ENCODE peak calls at places on chromosomes 2 and 18, in five cellular contexts. Q, E, K, D and I are unnamed samples.

GRCh38 chr2:37026050-37026449 is 58.1 kb downstream of the HEATR5B start:
- DNase-seq in Q (no peak), E (no peak), K (no peak), D (no peak), I (no peak)

GRCh38 chr2:45220227-45220626 is 211.0 kb upstream of the SIX2 start:
- DNase-seq in Q (no peak), E (no peak), K (no peak), D (no peak), I (no peak)

GRCh38 chr18:44238449-44238848 is 442.2 kb upstream of the SETBP1 start:
- DNase-seq in Q (peak), E (no peak), K (no peak), D (no peak), I (no peak)

GRCh38 chr18:46152808-46153617 is 48.8 kb downstream of the HAUS1 start:
- DNase-seq in Q (no peak), E (no peak), K (no peak), D (no peak), I (no peak)

GRCh38 chr2:229798446-229799147 is 84.2 kb upstream of the DNER start:
- DNase-seq in Q (no peak), E (no peak), K (no peak), D (no peak), I (no peak)

GRCh38 chr2:40482091-40482490 is 30.2 kb upstream of the SLC8A1 start:
- DNase-seq in Q (no peak), E (no peak), K (no peak), D (no peak), I (no peak)

GRCh38 chr2:56334622-56335021 is 150.8 kb downstream of the CCDC85A start:
- DNase-seq in Q (no peak), E (no peak), K (no peak), D (no peak), I (no peak)

GRCh38 chr18:38413202-38413601 is 847.6 kb upstream of the CELF4 start:
- DNase-seq in Q (no peak), E (no peak), K (no peak), D (no peak), I (no peak)

GRCh38 chr2:41803361-41803760 is 244.5 kb upstream of the PKDCC start:
- DNase-seq in Q (no peak), E (no peak), K (no peak), D (no peak), I (no peak)

GRCh38 chr18:48554610-48555400 is 16.0 kb downstream of the CTIF start:
- DNase-seq in Q (no peak), E (no peak), K (no peak), D (no peak), I (no peak)

GRCh38 chr2:30306522-30306921 is 75.2 kb downstream of the LBH start:
- DNase-seq in Q (peak), E (no peak), K (no peak), D (no peak), I (no peak)

GRCh38 chr2:9715238-9715637 is 84.4 kb upstream of the YWHAQ start:
- DNase-seq in Q (no peak), E (no peak), K (no peak), D (no peak), I (no peak)

GRCh38 chr18:30142870-30143269 is 899.7 kb downstream of the DSC3 start:
- DNase-seq in Q (no peak), E (no peak), K (no peak), D (no peak), I (no peak)

GRCh38 chr2:188897096-188897495 is 77.1 kb upstream of the COL3A1 start:
- DNase-seq in Q (no peak), E (no peak), K (no peak), D (no peak), I (no peak)

GRCh38 chr2:233265899-233266431 is 14.5 kb downstream of the ATG16L1 start:
- DNase-seq in Q (no peak), E (peak), K (no peak), D (no peak), I (no peak)

GRCh38 chr2:178280261-178280852 is 86.0 kb downstream of the OSBPL6 start:
- DNase-seq in Q (peak), E (no peak), K (peak), D (peak), I (no peak)

GRCh38 chr2:59296279-59296678 is 1055.2 kb upstream of the FANCL start:
- DNase-seq in Q (peak), E (no peak), K (no peak), D (no peak), I (no peak)

GRCh38 chr2:232632904-232633412 is 446 bp upstream of the EFHD1 start:
- DNase-seq in Q (no peak), E (peak), K (peak), D (peak), I (no peak)

GRCh38 chr2:173884403-173884802 is 80.8 kb downstream of the SP3 start:
- DNase-seq in Q (peak), E (no peak), K (no peak), D (peak), I (no peak)

GRCh38 chr2:203891474-203891873 is 23.9 kb downstream of the CTLA4 start:
- DNase-seq in Q (no peak), E (no peak), K (no peak), D (no peak), I (no peak)

GRCh38 chr2:64609229-64609994 is 44.3 kb downstream of the SERTAD2 start:
- DNase-seq in Q (no peak), E (no peak), K (peak), D (no peak), I (peak)

GRCh38 chr2:242029422-242030225 is 160.1 kb downstream of the RTP5 start:
- DNase-seq in Q (no peak), E (no peak), K (no peak), D (no peak), I (no peak)